ENCODE peak calls at places on chromosomes 13 and 19, in five cellular contexts. One of them, this sample, is unnamed.
A peak's percentile ranks its signal among the peaks of the same experiment; 100 is the strongest.

GRCh38 chr19:58317481-58318072 is 9.2 kb upstream of the ZSCAN22 start:
- DNase-seq in left ventricle myocardium inferior: no peak
- DNase-seq in Caco-2: peak; percentile 57
- DNase-seq in CD8-positive, alpha-beta T cell: no peak
- DNase-seq in HCT116: no peak
- DNase-seq in this sample: peak; percentile 30

GRCh38 chr13:100235311-100235901 is 146.5 kb downstream of the PCCA start:
- DNase-seq in left ventricle myocardium inferior: no peak
- DNase-seq in Caco-2: peak; percentile 69
- DNase-seq in CD8-positive, alpha-beta T cell: peak; percentile 15
- DNase-seq in HCT116: peak; percentile 45
- DNase-seq in this sample: peak; percentile 56

GRCh38 chr19:20278342-20278741 is 111.3 kb downstream of the ZNF486 start:
- DNase-seq in left ventricle myocardium inferior: no peak
- DNase-seq in Caco-2: no peak
- DNase-seq in CD8-positive, alpha-beta T cell: no peak
- DNase-seq in HCT116: no peak
- DNase-seq in this sample: no peak

GRCh38 chr19:28014821-28015405 is 1198.0 kb downstream of the UQCRFS1 start:
- DNase-seq in left ventricle myocardium inferior: no peak
- DNase-seq in Caco-2: no peak
- DNase-seq in CD8-positive, alpha-beta T cell: no peak
- DNase-seq in HCT116: no peak
- DNase-seq in this sample: no peak

GRCh38 chr13:68023838-68024581 is 793.9 kb upstream of the PCDH9 start:
- DNase-seq in left ventricle myocardium inferior: no peak
- DNase-seq in Caco-2: no peak
- DNase-seq in CD8-positive, alpha-beta T cell: no peak
- DNase-seq in HCT116: no peak
- DNase-seq in this sample: no peak

GRCh38 chr19:49601482-49602038 is 10.6 kb downstream of the PRR12 start:
- DNase-seq in left ventricle myocardium inferior: no peak
- DNase-seq in Caco-2: no peak
- DNase-seq in CD8-positive, alpha-beta T cell: no peak
- DNase-seq in HCT116: no peak
- DNase-seq in this sample: no peak

GRCh38 chr19:48724796-48725753 is 5.5 kb upstream of the MAMSTR start:
- DNase-seq in left ventricle myocardium inferior: peak; percentile 52
- DNase-seq in Caco-2: peak; percentile 51
- DNase-seq in CD8-positive, alpha-beta T cell: no peak
- DNase-seq in HCT116: peak; percentile 72
- DNase-seq in this sample: peak; percentile 91

GRCh38 chr13:74218291-74218690 is 84.1 kb upstream of the KLF12 start:
- DNase-seq in left ventricle myocardium inferior: no peak
- DNase-seq in Caco-2: no peak
- DNase-seq in CD8-positive, alpha-beta T cell: no peak
- DNase-seq in HCT116: no peak
- DNase-seq in this sample: no peak

GRCh38 chr19:30692517-30692870 is 320.3 kb downstream of the ZNF536 start:
- DNase-seq in left ventricle myocardium inferior: no peak
- DNase-seq in Caco-2: no peak
- DNase-seq in CD8-positive, alpha-beta T cell: no peak
- DNase-seq in HCT116: no peak
- DNase-seq in this sample: no peak

GRCh38 chr19:6287269-6287885 is 7.6 kb upstream of the MLLT1 start:
- DNase-seq in left ventricle myocardium inferior: no peak
- DNase-seq in Caco-2: no peak
- DNase-seq in CD8-positive, alpha-beta T cell: no peak
- DNase-seq in HCT116: no peak
- DNase-seq in this sample: no peak

GRCh38 chr13:104779311-104779710 is 1713.1 kb upstream of the SLC10A2 start:
- DNase-seq in left ventricle myocardium inferior: no peak
- DNase-seq in Caco-2: no peak
- DNase-seq in CD8-positive, alpha-beta T cell: no peak
- DNase-seq in HCT116: no peak
- DNase-seq in this sample: no peak

GRCh38 chr19:10126213-10126639 is 6.5 kb upstream of the EIF3G start:
- DNase-seq in left ventricle myocardium inferior: no peak
- DNase-seq in Caco-2: no peak
- DNase-seq in CD8-positive, alpha-beta T cell: no peak
- DNase-seq in HCT116: no peak
- DNase-seq in this sample: no peak

GRCh38 chr13:66405908-66406802 is 824.0 kb downstream of the PCDH9 start:
- DNase-seq in left ventricle myocardium inferior: no peak
- DNase-seq in Caco-2: no peak
- DNase-seq in CD8-positive, alpha-beta T cell: no peak
- DNase-seq in HCT116: no peak
- DNase-seq in this sample: no peak

GRCh38 chr13:78762825-78763224 is 103.9 kb upstream of the OBI1 start:
- DNase-seq in left ventricle myocardium inferior: no peak
- DNase-seq in Caco-2: no peak
- DNase-seq in CD8-positive, alpha-beta T cell: no peak
- DNase-seq in HCT116: no peak
- DNase-seq in this sample: no peak

GRCh38 chr19:16106121-16106520 is 5.6 kb upstream of the RAB8A start:
- DNase-seq in left ventricle myocardium inferior: no peak
- DNase-seq in Caco-2: no peak
- DNase-seq in CD8-positive, alpha-beta T cell: no peak
- DNase-seq in HCT116: no peak
- DNase-seq in this sample: no peak

GRCh38 chr19:40811478-40812341 is 12.7 kb downstream of the EGLN2 start:
- DNase-seq in left ventricle myocardium inferior: no peak
- DNase-seq in Caco-2: peak; percentile 53
- DNase-seq in CD8-positive, alpha-beta T cell: peak; percentile 46
- DNase-seq in HCT116: no peak
- DNase-seq in this sample: no peak

GRCh38 chr13:28820099-28821051 is at the start of gene MTUS2:
- DNase-seq in left ventricle myocardium inferior: no peak
- DNase-seq in Caco-2: peak; percentile 28
- DNase-seq in CD8-positive, alpha-beta T cell: no peak
- DNase-seq in HCT116: no peak
- DNase-seq in this sample: no peak

GRCh38 chr13:62038214-62038613 is 622.6 kb upstream of the PCDH20 start:
- DNase-seq in left ventricle myocardium inferior: no peak
- DNase-seq in Caco-2: no peak
- DNase-seq in CD8-positive, alpha-beta T cell: no peak
- DNase-seq in HCT116: no peak
- DNase-seq in this sample: no peak

GRCh38 chr13:46751811-46752635 is 44.9 kb downstream of the ESD start:
- DNase-seq in left ventricle myocardium inferior: no peak
- DNase-seq in Caco-2: no peak
- DNase-seq in CD8-positive, alpha-beta T cell: peak; percentile 48
- DNase-seq in HCT116: no peak
- DNase-seq in this sample: no peak

GRCh38 chr19:1183543-1184172 is 9.6 kb upstream of the SBNO2 start:
- DNase-seq in left ventricle myocardium inferior: no peak
- DNase-seq in Caco-2: peak; percentile 87
- DNase-seq in CD8-positive, alpha-beta T cell: no peak
- DNase-seq in HCT116: peak; percentile 73
- DNase-seq in this sample: no peak

GRCh38 chr13:73417012-73417615 is 358.3 kb downstream of the KLF5 start:
- DNase-seq in left ventricle myocardium inferior: no peak
- DNase-seq in Caco-2: peak; percentile 55
- DNase-seq in CD8-positive, alpha-beta T cell: no peak
- DNase-seq in HCT116: peak; percentile 46
- DNase-seq in this sample: no peak

GRCh38 chr13:37106642-37107041 is 1.2 kb upstream of the CSNK1A1L start:
- DNase-seq in left ventricle myocardium inferior: no peak
- DNase-seq in Caco-2: no peak
- DNase-seq in CD8-positive, alpha-beta T cell: no peak
- DNase-seq in HCT116: no peak
- DNase-seq in this sample: no peak

GRCh38 chr13:20127563-20128458 is 33.0 kb downstream of the GJA3 start:
- DNase-seq in left ventricle myocardium inferior: peak; percentile 77
- DNase-seq in Caco-2: peak; percentile 84
- DNase-seq in CD8-positive, alpha-beta T cell: peak; percentile 43
- DNase-seq in HCT116: no peak
- DNase-seq in this sample: no peak

GRCh38 chr13:89609318-89609717 is 1738.2 kb upstream of the MIR17HG start:
- DNase-seq in left ventricle myocardium inferior: no peak
- DNase-seq in Caco-2: no peak
- DNase-seq in CD8-positive, alpha-beta T cell: no peak
- DNase-seq in HCT116: no peak
- DNase-seq in this sample: no peak
- TF ChIP-seq CTCF in left ventricle myocardium inferior: no peak
- TF ChIP-seq CTCF in Caco-2: no peak
- TF ChIP-seq CTCF in CD8-positive, alpha-beta T cell: no peak
- TF ChIP-seq CTCF in HCT116: no peak
- TF ChIP-seq CTCF in this sample: no peak

GRCh38 chr13:26475176-26476110 is 82.0 kb upstream of the WASF3 start:
- DNase-seq in left ventricle myocardium inferior: no peak
- DNase-seq in Caco-2: no peak
- DNase-seq in CD8-positive, alpha-beta T cell: no peak
- DNase-seq in HCT116: no peak
- DNase-seq in this sample: no peak
- H3K4me3 ChIP-seq in left ventricle myocardium inferior: peak overlapping the region; percentile 48
- H3K4me3 ChIP-seq in Caco-2: no peak overlapping the region
- H3K4me3 ChIP-seq in CD8-positive, alpha-beta T cell: no peak overlapping the region
- H3K4me3 ChIP-seq in HCT116: no peak overlapping the region
- H3K4me3 ChIP-seq in this sample: no peak overlapping the region

GRCh38 chr19:18771328-18772242 is 19.5 kb downstream of the COMP start:
- DNase-seq in left ventricle myocardium inferior: no peak
- DNase-seq in Caco-2: peak; percentile 69
- DNase-seq in CD8-positive, alpha-beta T cell: no peak
- DNase-seq in HCT116: no peak
- DNase-seq in this sample: no peak
- TF ChIP-seq CTCF in left ventricle myocardium inferior: no peak
- TF ChIP-seq CTCF in Caco-2: peak; percentile 67
- TF ChIP-seq CTCF in CD8-positive, alpha-beta T cell: no peak
- TF ChIP-seq CTCF in HCT116: peak; percentile 53
- TF ChIP-seq CTCF in this sample: peak; percentile 44

GRCh38 chr19:36821758-36822157 is 16.4 kb downstream of the ZNF790 start:
- DNase-seq in left ventricle myocardium inferior: no peak
- DNase-seq in Caco-2: no peak
- DNase-seq in CD8-positive, alpha-beta T cell: no peak
- DNase-seq in HCT116: no peak
- DNase-seq in this sample: no peak

DNA sequence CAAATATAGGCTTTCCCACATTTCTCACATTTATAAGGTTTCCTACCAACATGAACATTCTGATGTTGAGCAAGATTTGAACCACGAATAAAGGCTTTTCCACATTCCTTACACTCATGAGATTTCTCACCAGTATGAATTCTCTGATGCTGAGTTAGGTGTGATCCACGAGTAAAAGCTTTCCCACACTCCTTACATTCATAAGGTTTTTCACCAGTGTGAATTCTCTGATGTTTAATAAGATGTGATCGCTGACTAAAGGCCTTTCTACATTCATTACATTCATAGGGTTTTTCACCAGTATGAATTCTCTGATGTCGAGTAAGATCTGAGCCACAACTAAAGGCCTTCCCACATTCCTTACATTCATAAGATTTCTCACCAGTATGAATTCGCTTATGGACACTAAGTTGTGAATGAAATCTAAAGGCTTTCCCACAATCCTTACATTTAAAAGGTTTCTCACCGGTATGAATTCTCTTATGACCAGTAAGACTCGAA is 19.0 kb downstream of the ZNF790 start:
- DNase-seq in left ventricle myocardium inferior: no peak
- DNase-seq in Caco-2: no peak
- DNase-seq in CD8-positive, alpha-beta T cell: no peak
- DNase-seq in HCT116: no peak
- DNase-seq in this sample: no peak
- H3K4me3 ChIP-seq in left ventricle myocardium inferior: no peak overlapping the region
- H3K4me3 ChIP-seq in Caco-2: no peak overlapping the region
- H3K4me3 ChIP-seq in CD8-positive, alpha-beta T cell: no peak overlapping the region
- H3K4me3 ChIP-seq in HCT116: no peak overlapping the region
- H3K4me3 ChIP-seq in this sample: no peak overlapping the region

This sample was measured in HFF-Myc.